ENCODE peak calls at places on chromosomes 13 and 19, in four cellular contexts. J is IMR-90, T is mammary epithelial cell, G is PC-3. Z is an unnamed sample.

GRCh38 chr19:6464070-6464873 is at the start of gene CRB3:
- DNase-seq in J (no peak), T (peak), G (peak), Z (no peak)

GRCh38 chr13:93361703-93362102 is 135.1 kb downstream of the GPC6 start:
- DNase-seq in J (peak), T (no peak), G (no peak), Z (no peak)

GRCh38 chr13:32911506-32911905 is 104.7 kb upstream of the KL start:
- DNase-seq in J (peak), T (peak), G (peak), Z (no peak)

GRCh38 chr19:5369962-5370367 is 29.4 kb upstream of the PTPRS start:
- DNase-seq in J (no peak), T (no peak), G (peak), Z (no peak)

GRCh38 chr13:49370390-49370789 is 73.5 kb downstream of the CAB39L start:
- DNase-seq in J (no peak), T (no peak), G (no peak), Z (no peak)

GRCh38 chr13:43981091-43981490 is 101.4 kb downstream of the LACC1 start:
- DNase-seq in J (no peak), T (no peak), G (no peak), Z (no peak)

GRCh38 chr19:39599116-39599515 is 3.2 kb upstream of the LGALS13 start:
- DNase-seq in J (peak), T (peak), G (peak), Z (no peak)

GRCh38 chr13:52812941-52813340 is 35.5 kb downstream of the PCDH8 start:
- DNase-seq in J (no peak), T (no peak), G (no peak), Z (no peak)

GRCh38 chr13:113959198-113959597 is 14.7 kb downstream of the C13orf46 start:
- DNase-seq in J (no peak), T (peak), G (no peak), Z (no peak)

GRCh38 chr19:50501568-50502475 is 9.2 kb downstream of the JOSD2 start:
- DNase-seq in J (no peak), T (no peak), G (no peak), Z (no peak)

GRCh38 chr19:57850553-57851017 is 926 bp downstream of the ZNF587 start:
- DNase-seq in J (peak), T (peak), G (peak), Z (peak)

GRCh38 chr13:106118050-106118449 is 417.4 kb downstream of the EFNB2 start:
- DNase-seq in J (peak), T (no peak), G (no peak), Z (no peak)

GRCh38 chr19:32404939-32405430 is 585 bp upstream of the DPY19L3 start:
- DNase-seq in J (peak), T (no peak), G (peak), Z (no peak)

GRCh38 chr19:28420731-28421550 is 792.0 kb downstream of the UQCRFS1 start:
- DNase-seq in J (no peak), T (peak), G (no peak), Z (no peak)

GRCh38 chr13:27621116-27621365 is 651 bp upstream of the POLR1D start:
- DNase-seq in J (no peak), T (no peak), G (no peak), Z (no peak)

GRCh38 chr13:27617801-27618411 is 2.4 kb downstream of the LNX2 start:
- DNase-seq in J (no peak), T (peak), G (peak), Z (no peak)

GRCh38 chr13:27620377-27621115 is at the start of gene LNX2:
- DNase-seq in J (peak), T (peak), G (peak), Z (no peak)

GRCh38 chr13:27619711-27620376 is 485 bp downstream of the LNX2 start:
- DNase-seq in J (peak), T (no peak), G (peak), Z (no peak)

GRCh38 chr13:27619093-27619705 is 1.1 kb downstream of the LNX2 start:
- DNase-seq in J (peak), T (no peak), G (peak), Z (no peak)
- H3K27ac ChIP-seq in J (no peak), T (peak), G (no peak), Z (peak)

GRCh38 chr13:112894673-112895481 is 74.1 kb upstream of the MCF2L start:
- DNase-seq in J (no peak), T (no peak), G (no peak), Z (no peak)
- H3K4me2 ChIP-seq in J (no peak), T (peak), G (peak), Z (no peak)

DNA sequence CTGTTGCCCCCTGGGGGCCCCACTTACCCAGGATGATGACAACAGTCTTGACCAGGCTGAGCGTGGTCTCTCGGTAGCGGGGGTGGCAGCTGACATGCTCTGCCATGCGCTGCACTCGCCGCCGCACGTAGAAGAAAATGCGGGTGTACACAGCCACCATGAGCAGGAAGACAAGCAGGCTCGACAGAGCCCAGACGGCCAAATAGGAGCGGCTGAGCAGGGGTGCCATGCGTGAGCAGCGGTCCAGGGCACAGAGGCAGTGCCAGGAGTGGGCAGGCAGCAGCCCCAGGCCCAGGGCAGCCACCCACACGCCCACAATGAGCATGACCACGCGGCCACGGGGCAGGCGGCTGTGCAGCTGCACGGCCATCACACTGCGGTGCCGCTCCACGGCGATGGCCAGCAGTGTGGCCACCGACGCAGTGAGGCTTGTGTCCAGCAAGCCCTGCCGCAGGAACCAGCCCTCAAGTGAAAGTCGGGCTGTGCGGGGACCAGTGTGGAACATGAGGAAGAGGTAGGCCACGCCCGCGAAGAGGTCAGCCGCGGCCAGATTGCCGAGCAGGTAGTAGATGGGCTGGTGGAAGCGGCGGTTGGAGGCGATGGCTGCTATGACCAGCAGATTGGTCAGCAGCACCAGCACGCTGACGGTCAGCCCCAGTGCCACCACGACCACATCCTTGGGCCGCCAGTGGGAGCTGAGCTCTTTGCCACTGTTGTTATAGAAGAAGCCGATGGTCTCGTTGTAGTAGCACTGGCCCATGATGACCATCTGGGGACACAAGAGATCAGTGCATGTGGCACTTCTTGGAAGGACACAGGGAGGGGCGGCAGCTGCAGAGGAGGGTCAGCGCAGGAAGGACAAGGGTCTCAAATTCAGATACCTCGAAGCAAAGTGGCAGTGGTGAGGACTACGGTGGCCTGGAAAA is 1.2 kb downstream of the LPAR2 start:
- DNase-seq in J (no peak), T (no peak), G (no peak), Z (no peak)
- H3K4me3 ChIP-seq in J (no peak), T (peak), G (peak), Z (peak)

DNA sequence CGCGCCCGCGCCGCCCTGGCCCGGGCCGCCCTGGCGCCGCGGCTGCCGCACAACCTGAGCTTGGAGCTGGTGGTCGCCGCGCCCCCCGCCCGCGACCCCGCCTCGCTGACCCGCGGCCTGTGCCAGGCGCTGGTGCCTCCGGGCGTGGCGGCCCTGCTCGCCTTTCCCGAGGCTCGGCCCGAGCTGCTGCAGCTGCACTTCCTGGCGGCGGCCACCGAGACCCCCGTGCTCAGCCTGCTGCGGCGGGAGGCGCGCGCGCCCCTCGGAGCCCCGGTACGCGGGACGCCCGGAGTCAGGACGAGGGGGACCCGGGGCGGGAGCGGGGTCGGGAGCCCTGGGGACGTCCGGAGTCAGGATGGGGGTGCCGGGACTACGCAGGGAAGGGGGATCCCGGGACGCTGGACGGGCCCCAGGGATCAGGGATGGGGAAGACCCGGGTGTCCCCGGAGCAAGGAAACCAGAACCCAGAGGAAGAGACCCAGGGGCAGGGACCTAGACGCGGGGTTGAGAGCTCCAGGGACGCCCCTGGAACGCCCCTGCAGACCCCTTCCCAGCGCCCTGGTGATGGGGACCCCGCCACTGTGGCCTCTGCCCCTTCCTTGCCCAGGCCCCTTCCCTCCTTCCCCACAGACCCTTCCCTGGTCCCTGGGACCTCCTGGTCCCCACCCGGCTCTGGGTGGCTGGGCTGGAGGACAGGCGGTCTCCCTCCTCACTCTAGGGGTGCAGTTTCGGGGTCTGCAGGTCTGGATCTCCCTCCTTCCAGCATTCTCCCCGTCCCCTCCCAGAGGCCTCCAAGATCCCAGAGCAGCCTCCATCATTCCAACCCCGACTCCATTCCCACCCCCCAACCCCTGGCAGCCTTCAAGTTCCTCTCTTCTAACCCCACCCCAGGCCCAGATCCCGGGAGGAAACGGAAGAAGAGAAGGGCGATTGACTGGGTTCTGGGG is 645 bp downstream of the GRIN3B start:
- DNase-seq in J (no peak), T (no peak), G (no peak), Z (no peak)
- H3K27ac ChIP-seq in J (no peak), T (no peak), G (no peak), Z (no peak)